ENCODE peak calls at places on chromosomes 11 and 22, in seven cellular contexts. One of them, this sample, is unnamed.
A peak's percentile ranks its signal among the peaks of the same experiment; 100 is the strongest.

GRCh38 chr11:65776710-65777141 is 4.0 kb downstream of the AP5B1 start:
- DNase-seq in activated T-cell treated with anti-CD3 and anti-CD28 coated beads, Interleukin-2, amount 50 U/mL, for 48 hours: no peak
- DNase-seq in coronary artery: no peak
- DNase-seq in stimulated activated CD8-positive, alpha-beta memory T cell treated with anti-CD3 and anti-CD28 coated beads, Interleukin-7, amount 100 ng/mL, for 24 hours: no peak
- DNase-seq in cortex of kidney: no peak
- DNase-seq in HEK293T: no peak
- DNase-seq in activated CD4-positive, CD25-positive, alpha-beta regulatory T cell: no peak
- DNase-seq in this sample: no peak

GRCh38 chr11:76797341-76798201 is 14.4 kb downstream of the TSKU start:
- DNase-seq in activated T-cell treated with anti-CD3 and anti-CD28 coated beads, Interleukin-2, amount 50 U/mL, for 48 hours: no peak
- DNase-seq in coronary artery: peak; percentile 68
- DNase-seq in stimulated activated CD8-positive, alpha-beta memory T cell treated with anti-CD3 and anti-CD28 coated beads, Interleukin-7, amount 100 ng/mL, for 24 hours: no peak
- DNase-seq in cortex of kidney: no peak
- DNase-seq in HEK293T: peak; percentile 4
- DNase-seq in activated CD4-positive, CD25-positive, alpha-beta regulatory T cell: no peak
- DNase-seq in this sample: no peak

GRCh38 chr11:62071408-62071807 is 52.4 kb upstream of the INCENP start:
- DNase-seq in activated T-cell treated with anti-CD3 and anti-CD28 coated beads, Interleukin-2, amount 50 U/mL, for 48 hours: no peak
- DNase-seq in coronary artery: no peak
- DNase-seq in stimulated activated CD8-positive, alpha-beta memory T cell treated with anti-CD3 and anti-CD28 coated beads, Interleukin-7, amount 100 ng/mL, for 24 hours: no peak
- DNase-seq in cortex of kidney: no peak
- DNase-seq in HEK293T: no peak
- DNase-seq in activated CD4-positive, CD25-positive, alpha-beta regulatory T cell: no peak
- DNase-seq in this sample: no peak

GRCh38 chr11:68440254-68440653 is 20.3 kb upstream of the PPP6R3 start:
- DNase-seq in activated T-cell treated with anti-CD3 and anti-CD28 coated beads, Interleukin-2, amount 50 U/mL, for 48 hours: no peak
- DNase-seq in coronary artery: no peak
- DNase-seq in stimulated activated CD8-positive, alpha-beta memory T cell treated with anti-CD3 and anti-CD28 coated beads, Interleukin-7, amount 100 ng/mL, for 24 hours: no peak
- DNase-seq in cortex of kidney: no peak
- DNase-seq in HEK293T: no peak
- DNase-seq in activated CD4-positive, CD25-positive, alpha-beta regulatory T cell: no peak
- DNase-seq in this sample: no peak

GRCh38 chr22:39176067-39176621 is 23.7 kb upstream of the CBX7 start:
- DNase-seq in activated T-cell treated with anti-CD3 and anti-CD28 coated beads, Interleukin-2, amount 50 U/mL, for 48 hours: peak; percentile 16
- DNase-seq in coronary artery: peak; percentile 81
- DNase-seq in stimulated activated CD8-positive, alpha-beta memory T cell treated with anti-CD3 and anti-CD28 coated beads, Interleukin-7, amount 100 ng/mL, for 24 hours: no peak
- DNase-seq in cortex of kidney: no peak
- DNase-seq in HEK293T: no peak
- DNase-seq in activated CD4-positive, CD25-positive, alpha-beta regulatory T cell: no peak
- DNase-seq in this sample: no peak

GRCh38 chr11:74311352-74311926 is at the start of gene P4HA3:
- DNase-seq in activated T-cell treated with anti-CD3 and anti-CD28 coated beads, Interleukin-2, amount 50 U/mL, for 48 hours: peak; percentile 80
- DNase-seq in coronary artery: peak; percentile 78
- DNase-seq in stimulated activated CD8-positive, alpha-beta memory T cell treated with anti-CD3 and anti-CD28 coated beads, Interleukin-7, amount 100 ng/mL, for 24 hours: peak; percentile 29
- DNase-seq in cortex of kidney: no peak
- DNase-seq in HEK293T: peak; percentile 90
- DNase-seq in activated CD4-positive, CD25-positive, alpha-beta regulatory T cell: peak; percentile 8
- DNase-seq in this sample: peak; percentile 84

GRCh38 chr11:10943968-10944367 is 86.1 kb upstream of the ZBED5 start:
- DNase-seq in activated T-cell treated with anti-CD3 and anti-CD28 coated beads, Interleukin-2, amount 50 U/mL, for 48 hours: no peak
- DNase-seq in coronary artery: no peak
- DNase-seq in stimulated activated CD8-positive, alpha-beta memory T cell treated with anti-CD3 and anti-CD28 coated beads, Interleukin-7, amount 100 ng/mL, for 24 hours: no peak
- DNase-seq in cortex of kidney: no peak
- DNase-seq in HEK293T: no peak
- DNase-seq in activated CD4-positive, CD25-positive, alpha-beta regulatory T cell: no peak
- DNase-seq in this sample: no peak

GRCh38 chr11:2825886-2826678 is 59.5 kb downstream of the CDKN1C start:
- DNase-seq in activated T-cell treated with anti-CD3 and anti-CD28 coated beads, Interleukin-2, amount 50 U/mL, for 48 hours: no peak
- DNase-seq in coronary artery: peak; percentile 92
- DNase-seq in stimulated activated CD8-positive, alpha-beta memory T cell treated with anti-CD3 and anti-CD28 coated beads, Interleukin-7, amount 100 ng/mL, for 24 hours: no peak
- DNase-seq in cortex of kidney: no peak
- DNase-seq in HEK293T: no peak
- DNase-seq in activated CD4-positive, CD25-positive, alpha-beta regulatory T cell: no peak
- DNase-seq in this sample: no peak

GRCh38 chr22:17266261-17266971 is 47.2 kb upstream of the ADA2 start:
- DNase-seq in activated T-cell treated with anti-CD3 and anti-CD28 coated beads, Interleukin-2, amount 50 U/mL, for 48 hours: no peak
- DNase-seq in coronary artery: no peak
- DNase-seq in stimulated activated CD8-positive, alpha-beta memory T cell treated with anti-CD3 and anti-CD28 coated beads, Interleukin-7, amount 100 ng/mL, for 24 hours: no peak
- DNase-seq in cortex of kidney: no peak
- DNase-seq in HEK293T: peak; percentile 36
- DNase-seq in activated CD4-positive, CD25-positive, alpha-beta regulatory T cell: no peak
- DNase-seq in this sample: no peak

GRCh38 chr11:62245271-62245753 is 3.3 kb downstream of the SCGB1D2 start:
- DNase-seq in activated T-cell treated with anti-CD3 and anti-CD28 coated beads, Interleukin-2, amount 50 U/mL, for 48 hours: peak; percentile 27
- DNase-seq in coronary artery: no peak
- DNase-seq in stimulated activated CD8-positive, alpha-beta memory T cell treated with anti-CD3 and anti-CD28 coated beads, Interleukin-7, amount 100 ng/mL, for 24 hours: no peak
- DNase-seq in cortex of kidney: no peak
- DNase-seq in HEK293T: peak; percentile 25
- DNase-seq in activated CD4-positive, CD25-positive, alpha-beta regulatory T cell: no peak
- DNase-seq in this sample: peak; percentile 30

GRCh38 chr11:85874265-85874664 is 19.1 kb downstream of the CCDC83 start:
- DNase-seq in activated T-cell treated with anti-CD3 and anti-CD28 coated beads, Interleukin-2, amount 50 U/mL, for 48 hours: no peak
- DNase-seq in coronary artery: no peak
- DNase-seq in stimulated activated CD8-positive, alpha-beta memory T cell treated with anti-CD3 and anti-CD28 coated beads, Interleukin-7, amount 100 ng/mL, for 24 hours: no peak
- DNase-seq in cortex of kidney: no peak
- DNase-seq in HEK293T: no peak
- DNase-seq in activated CD4-positive, CD25-positive, alpha-beta regulatory T cell: no peak
- DNase-seq in this sample: no peak

GRCh38 chr11:105689636-105690035 is 79.8 kb downstream of the GRIA4 start:
- DNase-seq in activated T-cell treated with anti-CD3 and anti-CD28 coated beads, Interleukin-2, amount 50 U/mL, for 48 hours: no peak
- DNase-seq in coronary artery: no peak
- DNase-seq in stimulated activated CD8-positive, alpha-beta memory T cell treated with anti-CD3 and anti-CD28 coated beads, Interleukin-7, amount 100 ng/mL, for 24 hours: no peak
- DNase-seq in cortex of kidney: no peak
- DNase-seq in HEK293T: no peak
- DNase-seq in activated CD4-positive, CD25-positive, alpha-beta regulatory T cell: no peak
- DNase-seq in this sample: no peak

GRCh38 chr11:2746401-2747230 is 46.8 kb upstream of the KCNQ1OT1 start:
- DNase-seq in activated T-cell treated with anti-CD3 and anti-CD28 coated beads, Interleukin-2, amount 50 U/mL, for 48 hours: no peak
- DNase-seq in coronary artery: no peak
- DNase-seq in stimulated activated CD8-positive, alpha-beta memory T cell treated with anti-CD3 and anti-CD28 coated beads, Interleukin-7, amount 100 ng/mL, for 24 hours: no peak
- DNase-seq in cortex of kidney: no peak
- DNase-seq in HEK293T: no peak
- DNase-seq in activated CD4-positive, CD25-positive, alpha-beta regulatory T cell: no peak
- DNase-seq in this sample: no peak

GRCh38 chr11:57798905-57799559 is 37.4 kb downstream of the CTNND1 start:
- DNase-seq in activated T-cell treated with anti-CD3 and anti-CD28 coated beads, Interleukin-2, amount 50 U/mL, for 48 hours: no peak
- DNase-seq in coronary artery: no peak
- DNase-seq in stimulated activated CD8-positive, alpha-beta memory T cell treated with anti-CD3 and anti-CD28 coated beads, Interleukin-7, amount 100 ng/mL, for 24 hours: no peak
- DNase-seq in cortex of kidney: no peak
- DNase-seq in HEK293T: no peak
- DNase-seq in activated CD4-positive, CD25-positive, alpha-beta regulatory T cell: no peak
- DNase-seq in this sample: peak; percentile 33

GRCh38 chr11:69102732-69103615 is 52.8 kb upstream of the SMIM38 start:
- DNase-seq in activated T-cell treated with anti-CD3 and anti-CD28 coated beads, Interleukin-2, amount 50 U/mL, for 48 hours: no peak
- DNase-seq in coronary artery: no peak
- DNase-seq in stimulated activated CD8-positive, alpha-beta memory T cell treated with anti-CD3 and anti-CD28 coated beads, Interleukin-7, amount 100 ng/mL, for 24 hours: no peak
- DNase-seq in cortex of kidney: no peak
- DNase-seq in HEK293T: no peak
- DNase-seq in activated CD4-positive, CD25-positive, alpha-beta regulatory T cell: no peak
- DNase-seq in this sample: no peak

GRCh38 chr22:28051787-28052356 is 132.8 kb upstream of the PITPNB start:
- DNase-seq in activated T-cell treated with anti-CD3 and anti-CD28 coated beads, Interleukin-2, amount 50 U/mL, for 48 hours: peak; percentile 42
- DNase-seq in coronary artery: no peak
- DNase-seq in stimulated activated CD8-positive, alpha-beta memory T cell treated with anti-CD3 and anti-CD28 coated beads, Interleukin-7, amount 100 ng/mL, for 24 hours: peak; percentile 5
- DNase-seq in cortex of kidney: no peak
- DNase-seq in HEK293T: peak; percentile 78
- DNase-seq in activated CD4-positive, CD25-positive, alpha-beta regulatory T cell: no peak
- DNase-seq in this sample: peak; percentile 69

GRCh38 chr11:127412722-127413121 is 412.2 kb upstream of the KIRREL3 start:
- DNase-seq in activated T-cell treated with anti-CD3 and anti-CD28 coated beads, Interleukin-2, amount 50 U/mL, for 48 hours: no peak
- DNase-seq in coronary artery: no peak
- DNase-seq in stimulated activated CD8-positive, alpha-beta memory T cell treated with anti-CD3 and anti-CD28 coated beads, Interleukin-7, amount 100 ng/mL, for 24 hours: no peak
- DNase-seq in cortex of kidney: no peak
- DNase-seq in HEK293T: no peak
- DNase-seq in activated CD4-positive, CD25-positive, alpha-beta regulatory T cell: no peak
- DNase-seq in this sample: no peak

GRCh38 chr11:115488945-115489344 is 15.3 kb downstream of the CADM1 start:
- DNase-seq in activated T-cell treated with anti-CD3 and anti-CD28 coated beads, Interleukin-2, amount 50 U/mL, for 48 hours: no peak
- DNase-seq in coronary artery: no peak
- DNase-seq in stimulated activated CD8-positive, alpha-beta memory T cell treated with anti-CD3 and anti-CD28 coated beads, Interleukin-7, amount 100 ng/mL, for 24 hours: no peak
- DNase-seq in cortex of kidney: no peak
- DNase-seq in HEK293T: no peak
- DNase-seq in activated CD4-positive, CD25-positive, alpha-beta regulatory T cell: no peak
- DNase-seq in this sample: no peak

GRCh38 chr11:31640611-31641010 is 131.0 kb downstream of the ELP4 start:
- DNase-seq in activated T-cell treated with anti-CD3 and anti-CD28 coated beads, Interleukin-2, amount 50 U/mL, for 48 hours: no peak
- DNase-seq in coronary artery: no peak
- DNase-seq in stimulated activated CD8-positive, alpha-beta memory T cell treated with anti-CD3 and anti-CD28 coated beads, Interleukin-7, amount 100 ng/mL, for 24 hours: no peak
- DNase-seq in cortex of kidney: peak; percentile 2
- DNase-seq in HEK293T: no peak
- DNase-seq in activated CD4-positive, CD25-positive, alpha-beta regulatory T cell: no peak
- DNase-seq in this sample: no peak

GRCh38 chr11:79121351-79121750 is 319.5 kb downstream of the TENM4 start:
- DNase-seq in activated T-cell treated with anti-CD3 and anti-CD28 coated beads, Interleukin-2, amount 50 U/mL, for 48 hours: no peak
- DNase-seq in coronary artery: no peak
- DNase-seq in stimulated activated CD8-positive, alpha-beta memory T cell treated with anti-CD3 and anti-CD28 coated beads, Interleukin-7, amount 100 ng/mL, for 24 hours: no peak
- DNase-seq in cortex of kidney: no peak
- DNase-seq in HEK293T: no peak
- DNase-seq in activated CD4-positive, CD25-positive, alpha-beta regulatory T cell: no peak
- DNase-seq in this sample: no peak

GRCh38 chr11:19985106-19985505 is 175.2 kb downstream of the DBX1 start:
- DNase-seq in activated T-cell treated with anti-CD3 and anti-CD28 coated beads, Interleukin-2, amount 50 U/mL, for 48 hours: no peak
- DNase-seq in coronary artery: no peak
- DNase-seq in stimulated activated CD8-positive, alpha-beta memory T cell treated with anti-CD3 and anti-CD28 coated beads, Interleukin-7, amount 100 ng/mL, for 24 hours: no peak
- DNase-seq in cortex of kidney: no peak
- DNase-seq in HEK293T: no peak
- DNase-seq in activated CD4-positive, CD25-positive, alpha-beta regulatory T cell: no peak
- DNase-seq in this sample: no peak

GRCh38 chr22:50259302-50259701 is 2.2 kb downstream of the MAPK12 start:
- DNase-seq in activated T-cell treated with anti-CD3 and anti-CD28 coated beads, Interleukin-2, amount 50 U/mL, for 48 hours: no peak
- DNase-seq in coronary artery: no peak
- DNase-seq in stimulated activated CD8-positive, alpha-beta memory T cell treated with anti-CD3 and anti-CD28 coated beads, Interleukin-7, amount 100 ng/mL, for 24 hours: no peak
- DNase-seq in cortex of kidney: no peak
- DNase-seq in HEK293T: no peak
- DNase-seq in activated CD4-positive, CD25-positive, alpha-beta regulatory T cell: no peak
- DNase-seq in this sample: no peak

GRCh38 chr11:76371170-76371569 is 9.8 kb downstream of the THAP12 start:
- DNase-seq in activated T-cell treated with anti-CD3 and anti-CD28 coated beads, Interleukin-2, amount 50 U/mL, for 48 hours: peak; percentile 52
- DNase-seq in coronary artery: no peak
- DNase-seq in stimulated activated CD8-positive, alpha-beta memory T cell treated with anti-CD3 and anti-CD28 coated beads, Interleukin-7, amount 100 ng/mL, for 24 hours: no peak
- DNase-seq in cortex of kidney: no peak
- DNase-seq in HEK293T: no peak
- DNase-seq in activated CD4-positive, CD25-positive, alpha-beta regulatory T cell: no peak
- DNase-seq in this sample: no peak

GRCh38 chr11:74055938-74056337 is 47.1 kb upstream of the UCP3 start:
- DNase-seq in activated T-cell treated with anti-CD3 and anti-CD28 coated beads, Interleukin-2, amount 50 U/mL, for 48 hours: no peak
- DNase-seq in coronary artery: no peak
- DNase-seq in stimulated activated CD8-positive, alpha-beta memory T cell treated with anti-CD3 and anti-CD28 coated beads, Interleukin-7, amount 100 ng/mL, for 24 hours: no peak
- DNase-seq in cortex of kidney: no peak
- DNase-seq in HEK293T: no peak
- DNase-seq in activated CD4-positive, CD25-positive, alpha-beta regulatory T cell: no peak
- DNase-seq in this sample: no peak

GRCh38 chr22:24338701-24339451 is 68.2 kb downstream of the SPECC1L start:
- DNase-seq in activated T-cell treated with anti-CD3 and anti-CD28 coated beads, Interleukin-2, amount 50 U/mL, for 48 hours: no peak
- DNase-seq in coronary artery: no peak
- DNase-seq in stimulated activated CD8-positive, alpha-beta memory T cell treated with anti-CD3 and anti-CD28 coated beads, Interleukin-7, amount 100 ng/mL, for 24 hours: no peak
- DNase-seq in cortex of kidney: no peak
- DNase-seq in HEK293T: no peak
- DNase-seq in activated CD4-positive, CD25-positive, alpha-beta regulatory T cell: no peak
- DNase-seq in this sample: peak; percentile 4

GRCh38 chr11:111408789-111409727 is 30.0 kb upstream of the POU2AF1 start:
- DNase-seq in activated T-cell treated with anti-CD3 and anti-CD28 coated beads, Interleukin-2, amount 50 U/mL, for 48 hours: no peak
- DNase-seq in coronary artery: no peak
- DNase-seq in stimulated activated CD8-positive, alpha-beta memory T cell treated with anti-CD3 and anti-CD28 coated beads, Interleukin-7, amount 100 ng/mL, for 24 hours: no peak
- DNase-seq in cortex of kidney: no peak
- DNase-seq in HEK293T: no peak
- DNase-seq in activated CD4-positive, CD25-positive, alpha-beta regulatory T cell: no peak
- DNase-seq in this sample: no peak

GRCh38 chr11:67406969-67407699 is 3.3 kb downstream of the TBC1D10C start:
- DNase-seq in activated T-cell treated with anti-CD3 and anti-CD28 coated beads, Interleukin-2, amount 50 U/mL, for 48 hours: peak; percentile 61
- DNase-seq in coronary artery: no peak
- DNase-seq in stimulated activated CD8-positive, alpha-beta memory T cell treated with anti-CD3 and anti-CD28 coated beads, Interleukin-7, amount 100 ng/mL, for 24 hours: no peak
- DNase-seq in cortex of kidney: no peak
- DNase-seq in HEK293T: no peak
- DNase-seq in activated CD4-positive, CD25-positive, alpha-beta regulatory T cell: no peak
- DNase-seq in this sample: no peak

GRCh38 chr11:106344392-106344791 is 266.9 kb downstream of the AASDHPPT start:
- DNase-seq in activated T-cell treated with anti-CD3 and anti-CD28 coated beads, Interleukin-2, amount 50 U/mL, for 48 hours: no peak
- DNase-seq in coronary artery: no peak
- DNase-seq in stimulated activated CD8-positive, alpha-beta memory T cell treated with anti-CD3 and anti-CD28 coated beads, Interleukin-7, amount 100 ng/mL, for 24 hours: no peak
- DNase-seq in cortex of kidney: no peak
- DNase-seq in HEK293T: no peak
- DNase-seq in activated CD4-positive, CD25-positive, alpha-beta regulatory T cell: no peak
- DNase-seq in this sample: no peak